ENCODE peak calls at places on chromosomes 16 and 17, in six cellular contexts. S is Panc1; V is SHP77; J is fibroblast of the conjunctiva; O is CD4-positive, alpha-beta memory T cell; T is endothelial cell. Y is an unnamed sample.

GRCh38 chr16:8887952-8888560 is 5.9 kb downstream of the LITAFD start:
- DNase-seq in J (no peak), T (no peak), O (no peak), S (no peak), V (no peak), Y (peak)

GRCh38 chr17:21275579-21276339 is 8.8 kb upstream of the MAP2K3 start:
- DNase-seq in S (no peak), O (peak), V (peak), T (peak), J (peak), Y (no peak)

GRCh38 chr16:53745126-53745525 is 41.2 kb downstream of the FTO start:
- DNase-seq in V (no peak), S (no peak), J (peak), O (no peak), T (no peak), Y (no peak)

GRCh38 chr16:79316004-79316458 is 284.5 kb downstream of the MAF start:
- DNase-seq in S (no peak), T (no peak), V (no peak), J (no peak), O (no peak), Y (no peak)

GRCh38 chr17:63534078-63534570 is 11.0 kb downstream of the KCNH6 start:
- DNase-seq in O (no peak), S (no peak), T (no peak), J (no peak), V (no peak), Y (no peak)

GRCh38 chr16:68517606-68518161 is 21.4 kb upstream of the ZFP90 start:
- DNase-seq in O (no peak), T (no peak), S (no peak), V (no peak), J (no peak), Y (no peak)

GRCh38 chr17:44014133-44014436 is 678 bp downstream of the TMEM101 start:
- DNase-seq in O (no peak), S (no peak), J (no peak), T (no peak), V (no peak), Y (no peak)

GRCh38 chr17:20280832-20281231 is 186.5 kb downstream of the LGALS9B start:
- DNase-seq in S (no peak), O (no peak), V (no peak), J (no peak), T (no peak), Y (no peak)

GRCh38 chr16:67386861-67387455 is 6.3 kb downstream of the TPPP3 start:
- DNase-seq in V (no peak), O (no peak), T (no peak), S (no peak), J (no peak), Y (no peak)

GRCh38 chr17:77884019-77884418 is 74.5 kb upstream of the TNRC6C start:
- DNase-seq in O (peak), V (peak), S (no peak), T (no peak), J (no peak), Y (no peak)

GRCh38 chr17:19753661-19754463 is 5.8 kb upstream of the ALDH3A1 start:
- DNase-seq in V (peak), T (no peak), J (no peak), O (no peak), S (no peak), Y (no peak)

GRCh38 chr16:85524630-85525463 is 88.3 kb upstream of the GSE1 start:
- DNase-seq in V (no peak), J (peak), T (no peak), O (no peak), S (no peak), Y (no peak)

GRCh38 chr16:2090819-2091721 is 43.3 kb downstream of the TSC2 start:
- DNase-seq in V (no peak), T (peak), O (peak), S (no peak), J (peak), Y (peak)

GRCh38 chr17:58219789-58220183 is 731 bp upstream of the MKS1 start:
- DNase-seq in S (no peak), J (no peak), T (no peak), O (no peak), V (no peak), Y (no peak)

GRCh38 chr16:69917739-69918138 is 33.4 kb upstream of the CLEC18A start:
- DNase-seq in O (no peak), S (no peak), V (no peak), J (peak), T (no peak), Y (no peak)

GRCh38 chr17:57104461-57105175 is 19.6 kb downstream of the AKAP1 start:
- DNase-seq in S (no peak), J (no peak), T (no peak), V (no peak), O (no peak), Y (no peak)

GRCh38 chr17:2706911-2707510 is 4.6 kb downstream of the CLUH start:
- DNase-seq in O (no peak), S (no peak), T (no peak), V (no peak), J (no peak), Y (no peak)

GRCh38 chr16:28903344-28904042 is 21.5 kb downstream of the RABEP2 start:
- DNase-seq in J (no peak), S (no peak), O (no peak), V (no peak), T (no peak), Y (no peak)

GRCh38 chr17:77865716-77866115 is 92.8 kb upstream of the TNRC6C start:
- DNase-seq in J (no peak), T (no peak), V (no peak), O (no peak), S (no peak), Y (no peak)

GRCh38 chr17:273994-274832 is 78.4 kb downstream of the RPH3AL start:
- DNase-seq in V (no peak), J (no peak), O (no peak), T (no peak), S (no peak), Y (no peak)

GRCh38 chr17:18981642-18982424 is 22.7 kb downstream of the FAM83G start:
- DNase-seq in O (no peak), J (no peak), T (no peak), V (no peak), S (peak), Y (no peak)